ENCODE peak calls at places on chromosomes 6 and 20, in five cellular contexts. P, K, R, L and S are unnamed samples.

GRCh38 chr6:147497472-147497871 is 11.0 kb upstream of the SAMD5 start:
- DNase-seq in P (no peak), K (no peak), R (no peak), L (no peak), S (no peak)

GRCh38 chr6:26459023-26459810 is 1.5 kb downstream of the BTN2A1 start:
- DNase-seq in P (no peak), K (no peak), R (no peak), L (no peak), S (no peak)

GRCh38 chr20:39993737-39994136 is 695.3 kb downstream of the MAFB start:
- DNase-seq in P (no peak), K (no peak), R (no peak), L (no peak), S (no peak)

GRCh38 chr6:63644668-63645326 is 9.2 kb downstream of the PHF3 start:
- DNase-seq in P (no peak), K (no peak), R (no peak), L (no peak), S (no peak)

GRCh38 chr20:62958388-62959100 is 6.0 kb downstream of the SLC17A9 start:
- DNase-seq in P (no peak), K (no peak), R (no peak), L (no peak), S (peak; percentile 63)

GRCh38 chr6:77172578-77172977 is 290.7 kb downstream of the HTR1B start:
- DNase-seq in P (no peak), K (no peak), R (no peak), L (no peak), S (no peak)

GRCh38 chr6:90008189-90008907 is 114.1 kb downstream of the GJA10 start:
- DNase-seq in P (peak; percentile 10), K (no peak), R (no peak), L (no peak), S (no peak)

GRCh38 chr6:113630738-113631535 is 226.2 kb upstream of the MARCKS start:
- DNase-seq in P (peak; percentile 94), K (no peak), R (peak; percentile 47), L (no peak), S (no peak)

GRCh38 chr20:25197173-25197869 is 1.8 kb downstream of the ENTPD6 start:
- DNase-seq in P (no peak), K (no peak), R (peak; percentile 53), L (no peak), S (no peak)

GRCh38 chr6:137846772-137847313 is 20.2 kb upstream of the TNFAIP3 start:
- DNase-seq in P (no peak), K (peak; percentile 45), R (peak; percentile 24), L (no peak), S (no peak)

GRCh38 chr20:25063546-25063945 is 5.6 kb upstream of the ACSS1 start:
- DNase-seq in P (no peak), K (no peak), R (peak; percentile 5), L (no peak), S (no peak)

GRCh38 chr6:122956376-122956775 is 39.7 kb upstream of the CLVS2 start:
- DNase-seq in P (no peak), K (no peak), R (no peak), L (no peak), S (no peak)

GRCh38 chr20:49616154-49617007 is 48.4 kb upstream of the PTGIS start:
- DNase-seq in P (no peak), K (no peak), R (no peak), L (no peak), S (no peak)

GRCh38 chr20:52060794-52061714 is 130.5 kb downstream of the ZFP64 start:
- DNase-seq in P (no peak), K (no peak), R (no peak), L (peak; percentile 12), S (no peak)

GRCh38 chr20:39829255-39829654 is 859.8 kb downstream of the MAFB start:
- DNase-seq in P (no peak), K (no peak), R (no peak), L (no peak), S (no peak)

GRCh38 chr6:109795994-109796555 is 105.0 kb downstream of the FIG4 start:
- DNase-seq in P (no peak), K (no peak), R (no peak), L (no peak), S (no peak)

GRCh38 chr6:46039646-46040045 is 24.0 kb upstream of the CLIC5 start:
- DNase-seq in P (no peak), K (no peak), R (no peak), L (no peak), S (no peak)

GRCh38 chr6:137191670-137192069 is 18.2 kb upstream of the IL22RA2 start:
- DNase-seq in P (no peak), K (no peak), R (no peak), L (no peak), S (no peak)

GRCh38 chr6:122753688-122754056 is 25.8 kb upstream of the FABP7 start:
- DNase-seq in P (no peak), K (no peak), R (no peak), L (no peak), S (no peak)

GRCh38 chr6:12013368-12013617 is 1.2 kb downstream of the HIVEP1 start:
- DNase-seq in P (no peak), K (no peak), R (no peak), L (no peak), S (no peak)

GRCh38 chr6:142014515-142014914 is 118.2 kb upstream of the GJE1 start:
- DNase-seq in P (no peak), K (no peak), R (no peak), L (no peak), S (no peak)

GRCh38 chr6:55668625-55669024 is 89.6 kb upstream of the HMGCLL1 start:
- DNase-seq in P (no peak), K (no peak), R (no peak), L (no peak), S (no peak)

GRCh38 chr6:74368746-74369145 is 672.7 kb downstream of the CD109 start:
- DNase-seq in P (no peak), K (no peak), R (no peak), L (no peak), S (no peak)

GRCh38 chr6:146893690-146894089 is 294.9 kb downstream of the ADGB start:
- DNase-seq in P (no peak), K (no peak), R (no peak), L (no peak), S (no peak)

GRCh38 chr6:87514831-87515230 is 42.1 kb downstream of the SLC35A1 start:
- DNase-seq in P (no peak), K (no peak), R (no peak), L (no peak), S (no peak)

GRCh38 chr6:143677891-143678737 is at the start of gene PHACTR2:
- DNase-seq in P (no peak), K (peak; percentile 80), R (peak; percentile 66), L (peak; percentile 71), S (peak; percentile 76)

GRCh38 chr6:147544420-147544819 is 35.9 kb downstream of the SAMD5 start:
- DNase-seq in P (no peak), K (no peak), R (no peak), L (no peak), S (no peak)

GRCh38 chr6:110528051-110528929 is 51.9 kb upstream of the SLC22A16 start:
- DNase-seq in P (peak; percentile 22), K (no peak), R (peak; percentile 29), L (peak; percentile 28), S (no peak)

GRCh38 chr20:3239026-3239866 is at the start of gene SLC4A11:
- DNase-seq in P (no peak), K (peak; percentile 72), R (peak; percentile 77), L (no peak), S (no peak)

GRCh38 chr6:110564703-110565421 is 88.4 kb upstream of the SLC22A16 start:
- DNase-seq in P (no peak), K (no peak), R (no peak), L (no peak), S (peak; percentile 49)

GRCh38 chr6:13538084-13538483 is 36.3 kb upstream of the SIRT5 start:
- DNase-seq in P (no peak), K (no peak), R (no peak), L (no peak), S (no peak)

GRCh38 chr6:110066091-110066490 is 88.0 kb downstream of the GPR6 start:
- DNase-seq in P (no peak), K (no peak), R (no peak), L (no peak), S (no peak)

GRCh38 chr6:155270566-155271091 is 6.8 kb downstream of the CLDN20 start:
- DNase-seq in P (no peak), K (no peak), R (no peak), L (no peak), S (no peak)

GRCh38 chr6:139531148-139531547 is 156.7 kb upstream of the CITED2 start:
- DNase-seq in P (no peak), K (no peak), R (peak; percentile 14), L (no peak), S (no peak)

DNA sequence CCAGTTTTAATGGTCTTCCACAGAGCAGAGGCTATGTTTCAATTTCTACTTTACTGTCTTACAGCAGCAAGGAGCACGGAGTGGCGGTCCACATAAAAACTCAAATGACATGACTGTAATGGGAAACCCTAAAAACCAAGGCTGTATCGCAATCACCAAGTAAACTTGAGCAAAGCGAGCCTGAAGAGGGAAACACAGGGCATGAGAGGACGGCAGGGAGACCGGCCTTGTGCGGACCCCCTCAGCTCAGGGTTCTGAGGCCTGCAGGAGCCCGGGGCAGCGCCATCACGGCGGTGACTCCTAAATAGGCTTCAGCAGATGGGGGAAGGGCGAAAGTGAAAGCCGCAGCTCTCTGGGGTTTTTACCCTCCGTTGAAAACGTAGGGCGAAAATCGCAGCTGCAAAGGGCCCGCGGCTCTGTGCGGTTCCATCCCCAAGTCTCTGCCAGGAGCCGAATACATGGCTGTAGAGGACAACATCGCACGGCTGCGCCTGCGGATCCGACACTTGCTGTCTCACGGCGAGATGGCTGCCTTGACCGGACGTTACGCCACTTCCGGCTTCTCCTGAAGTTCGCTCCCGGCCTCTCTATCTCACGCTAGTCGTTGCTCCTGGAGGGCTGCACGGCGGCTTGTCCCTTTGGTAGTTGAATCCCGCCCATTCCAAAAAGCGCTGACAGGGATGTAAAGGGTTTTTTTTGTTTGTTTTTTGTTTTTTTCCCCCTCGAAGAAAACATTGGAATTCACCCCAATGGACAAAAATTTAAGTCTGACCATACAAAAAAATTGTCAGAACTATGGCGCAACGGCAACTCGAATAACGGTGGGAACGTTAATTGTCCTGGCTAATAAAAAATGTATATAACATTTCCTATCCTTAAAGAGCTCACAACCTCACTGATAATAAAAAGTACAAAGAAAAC is at the start of gene PSMB1:
- DNase-seq in P (peak; percentile 78), K (peak; percentile 95), R (peak; percentile 94), L (peak; percentile 73), S (peak; percentile 89)
- TF ChIP-seq CTCF in P (no peak), K (no peak), R (no peak), L (no peak), S (no peak)

GRCh38 chr6:41021832-41022231 is 17.2 kb downstream of the UNC5CL start:
- DNase-seq in P (no peak), K (no peak), R (no peak), L (no peak), S (no peak)
- TF ChIP-seq CTCF in P (no peak), K (peak; percentile 42), R (no peak), L (no peak), S (no peak)

DNA sequence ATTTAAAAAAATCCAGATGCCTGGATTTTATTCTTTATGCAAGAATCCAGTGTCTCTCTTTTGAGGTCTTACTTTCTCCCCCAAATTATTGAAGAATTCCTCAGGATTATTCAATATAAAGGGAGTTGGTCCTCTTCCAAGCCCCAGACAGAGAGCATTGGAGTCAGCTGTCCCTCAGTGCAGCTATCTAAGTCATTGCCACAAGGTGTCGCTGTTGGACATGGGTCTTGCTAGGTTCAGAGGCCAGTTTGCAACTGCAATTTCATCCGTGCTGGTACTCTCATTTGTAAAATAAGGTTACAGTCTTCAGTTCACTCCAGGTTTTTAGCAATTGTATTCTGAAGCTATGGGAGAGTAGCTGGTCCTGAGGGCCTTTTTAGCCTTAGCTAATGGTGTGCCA is 27.8 kb downstream of the CCN2 start:
- DNase-seq in P (peak; percentile 33), K (peak; percentile 27), R (peak; percentile 63), L (peak; percentile 54), S (no peak)
- TF ChIP-seq CTCF in P (peak; percentile 80), K (peak; percentile 40), R (peak; percentile 61), L (peak; percentile 89), S (peak; percentile 79)

GRCh38 chr20:6769953-6770831 is 2.7 kb downstream of the BMP2 start:
- DNase-seq in P (no peak), K (peak; percentile 57), R (peak; percentile 65), L (peak; percentile 30), S (peak; percentile 70)
- TF ChIP-seq CTCF in P (no peak), K (no peak), R (no peak), L (no peak), S (no peak)